ENCODE peak calls at places on chromosomes 5 and 9, in eight cellular contexts. T is heart right ventricle, I is stomach, H is right atrium auricular region, Z is adrenal gland, E is tibial nerve, Y is cardiac muscle cell, N is left ventricle myocardium inferior. U is an unnamed sample.

GRCh38 chr5:173890195-173890951 is 2.2 kb downstream of the CPEB4 start:
- DNase-seq in E (no peak), N (peak; percentile 38), H (no peak), Z (peak; percentile 70), I (no peak), T (peak; percentile 45), Y (peak; percentile 65), U (no peak)

GRCh38 chr9:81410201-81410600 is 279.1 kb downstream of the TLE1 start:
- DNase-seq in N (no peak), T (no peak), Z (no peak), Y (peak; percentile 34), H (no peak), I (no peak), E (no peak), U (no peak)

GRCh38 chr9:134234687-134235359 is 70.5 kb upstream of the RNU6ATAC start:
- DNase-seq in E (no peak), N (no peak), T (no peak), H (no peak), Y (no peak), Z (no peak), I (no peak), U (no peak)

GRCh38 chr5:103475629-103476240 is 86.9 kb downstream of the NUDT12 start:
- DNase-seq in E (no peak), H (no peak), I (no peak), N (no peak), T (no peak), Y (peak; percentile 74), Z (no peak), U (peak; percentile 18)

GRCh38 chr5:31811210-31811609 is 172.3 kb downstream of the PDZD2 start:
- DNase-seq in Y (peak; percentile 94), N (no peak), T (no peak), E (no peak), I (no peak), Z (peak; percentile 73), H (no peak), U (no peak)

GRCh38 chr5:154701181-154701580 is 54.0 kb upstream of the LARP1 start:
- DNase-seq in Z (no peak), H (no peak), E (no peak), I (no peak), N (no peak), Y (no peak), T (no peak), U (no peak)

GRCh38 chr5:109705596-109705995 is 15.9 kb downstream of the MAN2A1 start:
- DNase-seq in I (no peak), Z (no peak), H (no peak), Y (peak; percentile 53), T (no peak), N (no peak), E (no peak), U (no peak)

GRCh38 chr5:148651528-148651927 is 2.8 kb downstream of the HTR4 start:
- DNase-seq in H (no peak), Z (no peak), E (no peak), Y (no peak), T (no peak), N (no peak), I (no peak), U (no peak)

GRCh38 chr5:132426525-132427138 is 57.1 kb downstream of the SLC22A5 start:
- DNase-seq in Y (peak; percentile 91), N (peak; percentile 70), T (peak; percentile 67), Z (peak; percentile 91), E (peak; percentile 46), H (peak; percentile 90), I (peak; percentile 81), U (no peak)

GRCh38 chr9:86772289-86772982 is 174.9 kb downstream of the GAS1 start:
- DNase-seq in H (no peak), N (no peak), E (peak; percentile 21), T (no peak), Z (no peak), I (no peak), Y (peak; percentile 50), U (no peak)

GRCh38 chr5:148393390-148393741 is 9.6 kb downstream of the FBXO38 start:
- DNase-seq in Y (no peak), T (no peak), Z (no peak), I (no peak), H (no peak), E (no peak), N (no peak), U (no peak)

GRCh38 chr5:80109549-80110478 is 74.7 kb downstream of the THBS4 start:
- DNase-seq in N (peak; percentile 60), Z (no peak), H (no peak), E (no peak), I (no peak), T (peak; percentile 59), Y (no peak), U (no peak)

GRCh38 chr9:95025213-95026170 is 292.0 kb downstream of the FANCC start:
- DNase-seq in E (no peak), N (peak; percentile 68), H (peak; percentile 82), Y (peak; percentile 97), T (peak; percentile 50), Z (peak; percentile 73), I (peak; percentile 72), U (no peak)

DNA sequence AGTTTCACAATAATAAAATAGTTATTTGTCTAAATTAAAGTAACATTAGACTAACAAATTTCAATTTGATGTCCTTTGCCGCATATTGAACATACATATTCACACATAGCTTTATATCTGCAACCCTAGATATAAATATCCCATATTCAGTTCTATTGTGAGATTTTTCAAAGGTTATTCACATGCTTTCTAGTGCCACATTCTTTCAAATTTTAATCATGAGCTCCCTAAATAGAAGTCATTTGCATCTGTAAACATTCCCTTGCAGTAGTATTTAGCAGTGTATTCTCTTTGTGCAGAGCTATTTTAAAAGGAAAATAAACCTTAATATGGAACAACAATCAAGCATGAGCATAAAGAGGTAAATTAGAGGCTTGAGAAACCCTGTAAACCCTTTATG is 267.2 kb downstream of the EFNA5 start:
- DNase-seq in H (no peak), T (no peak), Z (no peak), E (no peak), N (no peak), I (no peak), Y (no peak), U (no peak)
- H3K4me1 ChIP-seq in H (peaks cover 13% of the 10 kb centered on the region), T (no peaks in the 10 kb centered on the region), Z (no peaks in the 10 kb centered on the region), E (peaks cover 8% of the 10 kb centered on the region), N (peaks cover 30% of the 10 kb centered on the region), I (no peaks in the 10 kb centered on the region), Y (no peaks in the 10 kb centered on the region), U (no peaks in the 10 kb centered on the region)

GRCh38 chr9:131706608-131706970 is 33.3 kb downstream of the RAPGEF1 start:
- DNase-seq in Z (no peak), E (no peak), I (no peak), T (no peak), Y (no peak), N (no peak), H (no peak), U (no peak)
- H3K4me1 ChIP-seq in Z (peaks cover 32% of the 10 kb centered on the region), E (peaks cover 37% of the 10 kb centered on the region), I (peaks cover 62% of the 10 kb centered on the region), T (peaks cover 7% of the 10 kb centered on the region), Y (peaks cover 27% of the 10 kb centered on the region), N (peaks cover 99% of the 10 kb centered on the region), H (peaks cover 79% of the 10 kb centered on the region), U (peaks cover 47% of the 10 kb centered on the region)

GRCh38 chr5:82387819-82388166 is 109.6 kb upstream of the RPS23 start:
- DNase-seq in H (no peak), T (no peak), Y (no peak), I (no peak), N (no peak), E (no peak), Z (no peak), U (no peak)

GRCh38 chr5:82387041-82387818 is 109.1 kb upstream of the RPS23 start:
- DNase-seq in H (no peak), Y (peak; percentile 79), T (no peak), E (no peak), N (no peak), I (no peak), Z (peak; percentile 92), U (no peak)

GRCh38 chr5:82388186-82388585 is 110.0 kb upstream of the RPS23 start:
- DNase-seq in N (no peak), E (no peak), H (no peak), T (no peak), Y (peak; percentile 88), Z (peak; percentile 33), I (no peak), U (no peak)

GRCh38 chr5:82384025-82384750 is 106.0 kb upstream of the RPS23 start:
- DNase-seq in Y (no peak), T (no peak), N (no peak), H (no peak), I (no peak), E (no peak), Z (peak; percentile 32), U (no peak)

DNA sequence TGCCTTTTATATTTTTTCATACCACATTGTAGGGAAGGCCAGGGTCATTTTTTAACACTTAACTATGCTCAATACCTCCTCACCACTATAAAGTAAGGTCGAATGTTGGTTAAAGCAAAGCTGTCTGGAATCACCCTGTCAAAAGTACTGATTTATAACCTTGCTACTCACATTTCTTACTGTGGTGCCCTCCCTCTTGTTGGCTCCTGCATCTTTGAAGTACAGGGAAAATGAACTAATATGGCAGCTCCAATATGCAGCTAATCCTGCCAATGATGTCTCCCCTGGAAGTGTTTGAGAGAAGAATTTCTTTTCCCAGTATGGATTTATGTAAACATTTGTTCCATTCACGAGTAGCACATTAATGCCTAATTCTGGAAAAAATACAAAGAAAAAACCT is 108.4 kb upstream of the RPS23 start:
- DNase-seq in Y (no peak), N (no peak), H (no peak), I (no peak), Z (peak; percentile 35), E (no peak), T (no peak), U (no peak)
- H3K4me1 ChIP-seq in Y (peaks cover 11% of the 10 kb centered on the region), N (no peaks in the 10 kb centered on the region), H (no peaks in the 10 kb centered on the region), I (peaks cover 5% of the 10 kb centered on the region), Z (peaks cover 16% of the 10 kb centered on the region), E (no peaks in the 10 kb centered on the region), T (no peaks in the 10 kb centered on the region), U (no peaks in the 10 kb centered on the region)

GRCh38 chr9:110110154-110110553 is 97.8 kb downstream of the C9orf152 start:
- DNase-seq in H (no peak), T (no peak), Z (no peak), E (no peak), I (no peak), Y (no peak), N (no peak), U (no peak)

GRCh38 chr9:110112792-110113191 is 95.2 kb downstream of the C9orf152 start:
- DNase-seq in H (no peak), T (no peak), I (no peak), E (no peak), Y (no peak), Z (no peak), N (no peak), U (no peak)

GRCh38 chr9:110109331-110110110 is 98.4 kb downstream of the C9orf152 start:
- DNase-seq in N (no peak), E (no peak), H (no peak), I (no peak), Y (no peak), T (no peak), Z (no peak), U (no peak)

GRCh38 chr9:110114086-110114887 is 93.7 kb downstream of the C9orf152 start:
- DNase-seq in E (no peak), Z (no peak), N (no peak), T (no peak), I (no peak), Y (no peak), H (no peak), U (no peak)

DNA sequence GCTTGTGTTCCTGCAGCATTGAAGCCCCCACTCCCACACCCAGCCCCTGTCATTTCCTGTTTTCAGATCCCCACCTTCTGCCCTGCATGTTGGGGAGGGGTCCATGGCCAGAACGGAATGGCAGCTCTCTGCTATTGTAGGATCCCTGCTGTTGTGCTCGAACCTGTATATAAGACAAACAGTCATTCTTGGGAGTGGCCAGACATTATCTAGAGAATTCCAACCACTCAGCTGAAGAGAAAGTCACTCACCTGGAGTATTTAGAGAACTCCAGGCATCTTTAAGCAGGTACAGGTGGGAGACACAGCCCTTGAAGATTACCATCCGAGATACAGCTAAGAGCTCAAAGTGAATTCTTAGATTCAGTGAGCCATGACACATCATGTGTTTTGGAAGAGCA is 96.1 kb downstream of the C9orf152 start:
- DNase-seq in Z (no peak), Y (no peak), H (no peak), I (no peak), N (no peak), T (no peak), E (no peak), U (no peak)
- H3K4me1 ChIP-seq in Z (no peaks in the 10 kb centered on the region), Y (peaks cover 13% of the 10 kb centered on the region), H (peaks cover 39% of the 10 kb centered on the region), I (peaks cover 14% of the 10 kb centered on the region), N (peaks cover 78% of the 10 kb centered on the region), T (peaks cover 7% of the 10 kb centered on the region), E (peaks cover 16% of the 10 kb centered on the region), U (no peaks in the 10 kb centered on the region)

U was measured in naive thymus-derived CD4-positive, alpha-beta T cell.